ENCODE peak calls at places on chromosomes 12 and 14, in four cellular contexts. Q, B, K and T are unnamed samples.

GRCh38 chr12:42716521-42716920 is 127.0 kb upstream of the PRICKLE1 start:
- DNase-seq in Q (no peak), K (no peak), B (no peak), T (no peak)

GRCh38 chr12:92619730-92620684 is 82.8 kb upstream of the PLEKHG7 start:
- DNase-seq in K (no peak), Q (no peak), B (no peak), T (no peak)

GRCh38 chr14:73476451-73476905 is 14.3 kb upstream of the RIOX1 start:
- DNase-seq in K (no peak), Q (no peak), B (no peak), T (no peak)

GRCh38 chr14:95727084-95727700 is 13.3 kb upstream of the TCL1A start:
- DNase-seq in B (no peak), Q (no peak), K (no peak), T (no peak)

GRCh38 chr12:40058721-40059190 is 47.1 kb downstream of the SLC2A13 start:
- DNase-seq in B (no peak), Q (no peak), K (no peak), T (peak; percentile 79)

GRCh38 chr14:75877292-75877691 is 104.5 kb downstream of the TGFB3 start:
- DNase-seq in Q (no peak), K (no peak), B (no peak), T (no peak)

GRCh38 chr12:31749024-31749704 is 20.3 kb upstream of the AMN1 start:
- DNase-seq in B (no peak), Q (peak; percentile 99), K (no peak), T (peak; percentile 99)

GRCh38 chr12:48199784-48200198 is 3.3 kb downstream of the OR10AD1 start:
- DNase-seq in B (no peak), K (no peak), Q (no peak), T (no peak)

GRCh38 chr12:91272456-91273063 is 89.9 kb upstream of the DCN start:
- DNase-seq in K (no peak), Q (no peak), B (no peak), T (no peak)

GRCh38 chr12:53751336-53752191 is at the start of gene CISTR:
- DNase-seq in K (no peak), B (no peak), Q (no peak), T (peak; percentile 27)

GRCh38 chr12:128021561-128021960 is 245.4 kb upstream of the TMEM132C start:
- DNase-seq in K (no peak), Q (no peak), B (no peak), T (no peak)

GRCh38 chr14:75252254-75252837 is 26.3 kb upstream of the FOS start:
- DNase-seq in Q (no peak), K (no peak), B (no peak), T (peak; percentile 33)

GRCh38 chr12:15928345-15928744 is 17.2 kb downstream of the DERA start:
- DNase-seq in B (no peak), Q (no peak), K (no peak), T (peak; percentile 79)

GRCh38 chr14:29681308-29681707 is 246.3 kb downstream of the PRKD1 start:
- DNase-seq in B (no peak), Q (no peak), K (no peak), T (no peak)

GRCh38 chr12:117622741-117623140 is 261.3 kb upstream of the NOS1 start:
- DNase-seq in K (no peak), Q (no peak), B (no peak), T (no peak)

GRCh38 chr14:101591121-101591520 is 29.8 kb downstream of the DIO3 start:
- DNase-seq in Q (no peak), K (no peak), B (no peak), T (no peak)

GRCh38 chr14:37709419-37710195 is 114.2 kb downstream of the TTC6 start:
- DNase-seq in Q (peak; percentile 9), B (no peak), K (no peak), T (no peak)

GRCh38 chr14:103104389-103104653 is 9.8 kb downstream of the EXOC3L4 start:
- DNase-seq in Q (no peak), K (no peak), B (no peak), T (no peak)

GRCh38 chr12:49824886-49825285 is 3.3 kb downstream of the NCKAP5L start:
- DNase-seq in K (no peak), Q (no peak), B (no peak), T (peak; percentile 54)

GRCh38 chr12:126784328-126784921 is 1482.5 kb upstream of the TMEM132C start:
- DNase-seq in K (peak; percentile 5), Q (no peak), B (peak; percentile 14), T (peak; percentile 49)

GRCh38 chr14:71169028-71169427 is 261.8 kb downstream of the PCNX1 start:
- DNase-seq in Q (no peak), K (no peak), B (no peak), T (no peak)

GRCh38 chr12:27549231-27549800 is 25.3 kb downstream of the PPFIBP1 start:
- DNase-seq in Q (no peak), B (no peak), K (no peak), T (peak; percentile 81)

GRCh38 chr12:108728820-108729611 is 2.3 kb downstream of the CORO1C start:
- DNase-seq in K (no peak), Q (no peak), B (no peak), T (no peak)

GRCh38 chr14:69648480-69649414 is 37.4 kb downstream of the SUSD6 start:
- DNase-seq in K (no peak), B (no peak), Q (no peak), T (no peak)

GRCh38 chr14:103073876-103074698 is 9.9 kb upstream of the LBHD2 start:
- DNase-seq in B (no peak), Q (no peak), K (no peak), T (no peak)

GRCh38 chr12:47651368-47652254 is 54.2 kb downstream of the RPAP3 start:
- DNase-seq in K (no peak), B (peak; percentile 21), Q (no peak), T (peak; percentile 37)

GRCh38 chr14:72646861-72647528 is 246.9 kb downstream of the DPF3 start:
- DNase-seq in K (no peak), Q (no peak), B (no peak), T (no peak)

GRCh38 chr12:66190519-66191406 is 1.7 kb downstream of the IRAK3 start:
- DNase-seq in K (no peak), B (no peak), Q (no peak), T (peak; percentile 18)

GRCh38 chr14:101519090-101519489 is 42.2 kb upstream of the DIO3 start:
- DNase-seq in Q (no peak), K (no peak), B (no peak), T (no peak)

GRCh38 chr12:105705765-105706164 is 375.3 kb downstream of the C12orf75 start:
- DNase-seq in K (no peak), B (no peak), Q (no peak), T (peak; percentile 65)